ENCODE peak calls at places on chromosomes 3 and 15, in four cellular contexts. B is GM10248; M is fibroblast of lung; Y is activated CD8-positive, alpha-beta memory T cell treated with anti-CD3 and anti-CD28 coated beads for 4 hours. I is an unnamed sample.

GRCh38 chr15:75114327-75114726 is 87.4 kb upstream of the C15orf39 start:
- DNase-seq in B (peak), M (no peak), Y (no peak), I (no peak)

GRCh38 chr15:74983725-74984231 is 11.6 kb upstream of the SCAMP5 start:
- DNase-seq in B (no peak), M (no peak), Y (no peak), I (peak)

GRCh38 chr15:90451215-90451850 is 63.3 kb downstream of the IQGAP1 start:
- DNase-seq in B (no peak), M (peak), Y (no peak), I (no peak)

GRCh38 chr3:128278761-128279593 is 125.7 kb downstream of the EEFSEC start:
- DNase-seq in B (no peak), M (peak), Y (no peak), I (no peak)

GRCh38 chr15:73873889-73874511 is 636 bp downstream of the TBC1D21 start:
- DNase-seq in B (peak), M (peak), Y (no peak), I (peak)

GRCh38 chr3:42071720-42072582 is 19.2 kb upstream of the TRAK1 start:
- DNase-seq in B (peak), M (peak), Y (no peak), I (peak)

GRCh38 chr3:148816971-148817519 is 10.6 kb upstream of the CPB1 start:
- DNase-seq in B (no peak), M (no peak), Y (no peak), I (no peak)

GRCh38 chr3:31274406-31275024 is 258.2 kb upstream of the STT3B start:
- DNase-seq in B (no peak), M (peak), Y (no peak), I (no peak)

GRCh38 chr3:124599779-124600693 is 130.2 kb upstream of the UMPS start:
- DNase-seq in B (no peak), M (peak), Y (no peak), I (peak)

GRCh38 chr3:197499427-197499826 is 56.3 kb downstream of the BDH1 start:
- DNase-seq in B (no peak), M (peak), Y (no peak), I (no peak)

GRCh38 chr3:185824051-185824466 is 783 bp downstream of the IGF2BP2 start:
- DNase-seq in B (peak), M (no peak), Y (no peak), I (peak)

I was measured in RPMI8226.